ENCODE peak calls at places on chromosomes 3 and 15, in nine cellular contexts. H, Q, W, D, F, G, Y, S and K are unnamed samples.

GRCh38 chr15:43775411-43775965 is 1.3 kb downstream of the ELL3 start:
- DNase-seq in G (peak), H (peak), S (peak), Q (no peak), W (peak), F (peak), Y (no peak), D (peak), K (peak)

GRCh38 chr3:88058322-88058592 is 548 bp downstream of the CGGBP1 start:
- DNase-seq in W (no peak), S (no peak), Q (no peak), H (no peak), G (no peak), Y (no peak), D (no peak), F (no peak), K (no peak)

GRCh38 chr3:104628185-104628789 is 738.4 kb upstream of the ALCAM start:
- DNase-seq in H (peak), Y (no peak), W (no peak), Q (no peak), S (no peak), F (peak), D (peak), G (peak), K (no peak)

GRCh38 chr15:79006071-79006470 is 61.2 kb upstream of the CTSH start:
- DNase-seq in F (no peak), Q (no peak), G (no peak), H (no peak), W (no peak), Y (no peak), D (no peak), S (no peak), K (no peak)

GRCh38 chr15:90954712-90955671 is at the start of gene RCCD1:
- DNase-seq in Q (peak), D (peak), S (peak), G (peak), W (peak), F (peak), Y (peak), H (peak), K (peak)

GRCh38 chr3:78660958-78661357 is 1106.8 kb downstream of the ROBO1 start:
- DNase-seq in G (no peak), S (peak), W (no peak), D (no peak), Y (no peak), Q (no peak), F (no peak), H (no peak), K (no peak)

GRCh38 chr15:25339431-25339830 is 99.4 kb downstream of the UBE3A start:
- DNase-seq in G (no peak), H (no peak), W (no peak), Q (no peak), F (no peak), D (no peak), S (no peak), Y (no peak), K (no peak)

GRCh38 chr3:155647988-155648591 is 96.8 kb downstream of the PLCH1 start:
- DNase-seq in G (no peak), H (no peak), Q (no peak), Y (no peak), F (no peak), D (no peak), W (no peak), S (no peak), K (no peak)

GRCh38 chr3:119585867-119586570 is 6.7 kb downstream of the ADPRH start:
- DNase-seq in H (no peak), Q (no peak), Y (no peak), S (no peak), F (no peak), G (peak), W (no peak), D (no peak), K (no peak)

GRCh38 chr3:51966486-51966885 is 768 bp downstream of the PCBP4 start:
- DNase-seq in D (no peak), S (no peak), H (no peak), Y (no peak), Q (no peak), W (no peak), G (no peak), F (no peak), K (no peak)

GRCh38 chr3:51966016-51966415 is 1.2 kb downstream of the PCBP4 start:
- DNase-seq in Y (no peak), Q (no peak), F (no peak), D (no peak), S (no peak), W (no peak), H (no peak), G (no peak), K (no peak)

GRCh38 chr3:51968175-51968681 is 974 bp upstream of the PCBP4 start:
- DNase-seq in F (no peak), Y (peak), G (peak), D (no peak), H (no peak), S (peak), W (no peak), Q (no peak), K (no peak)

GRCh38 chr3:51967384-51968174 is at the start of gene PCBP4:
- DNase-seq in Q (peak), W (peak), G (peak), H (no peak), Y (peak), F (no peak), D (peak), S (peak), K (peak)

GRCh38 chr3:51966941-51967383 is 292 bp downstream of the PCBP4 start:
- DNase-seq in W (no peak), H (no peak), F (no peak), G (no peak), Y (no peak), S (no peak), D (no peak), Q (no peak), K (no peak)
- TF ChIP-seq POLR2A in W (no peak), H (no peak), F (no peak), G (no peak), Y (peak), S (no peak), D (no peak), Q (no peak), K (no peak)

GRCh38 chr15:47719730-47720129 is 2.4 kb downstream of the SEMA6D start:
- DNase-seq in Q (no peak), Y (no peak), G (no peak), H (no peak), D (peak), W (no peak), S (no peak), F (no peak), K (no peak)

GRCh38 chr15:47715856-47716445 is 1.4 kb upstream of the SEMA6D start:
- DNase-seq in H (no peak), Y (peak), S (peak), D (peak), Q (no peak), G (peak), W (no peak), F (no peak), K (no peak)

GRCh38 chr15:47717036-47717611 is at the start of gene SEMA6D:
- DNase-seq in F (peak), H (no peak), Y (peak), W (peak), Q (no peak), S (peak), G (peak), D (peak), K (no peak)

GRCh38 chr15:47720555-47720954 is 3.2 kb downstream of the SEMA6D start:
- DNase-seq in Y (no peak), D (no peak), G (peak), S (no peak), H (no peak), F (no peak), W (no peak), Q (no peak), K (no peak)

GRCh38 chr15:47718474-47719440 is 1.5 kb downstream of the SEMA6D start:
- DNase-seq in G (peak), Y (peak), F (no peak), S (peak), W (peak), Q (no peak), H (no peak), D (peak), K (no peak)
- TF ChIP-seq POLR2A in G (no peak), Y (no peak), F (no peak), S (no peak), W (no peak), Q (peak), H (no peak), D (no peak), K (no peak)

GRCh38 chr3:190862209-190863118 is at the start of gene GMNC:
- DNase-seq in D (peak), Q (peak), W (peak), H (peak), Y (peak), F (peak), S (peak), G (peak), K (peak)
- TF ChIP-seq POLR2A in D (no peak), Q (peak), W (no peak), H (peak), Y (peak), F (no peak), S (no peak), G (no peak), K (no peak)

DNA sequence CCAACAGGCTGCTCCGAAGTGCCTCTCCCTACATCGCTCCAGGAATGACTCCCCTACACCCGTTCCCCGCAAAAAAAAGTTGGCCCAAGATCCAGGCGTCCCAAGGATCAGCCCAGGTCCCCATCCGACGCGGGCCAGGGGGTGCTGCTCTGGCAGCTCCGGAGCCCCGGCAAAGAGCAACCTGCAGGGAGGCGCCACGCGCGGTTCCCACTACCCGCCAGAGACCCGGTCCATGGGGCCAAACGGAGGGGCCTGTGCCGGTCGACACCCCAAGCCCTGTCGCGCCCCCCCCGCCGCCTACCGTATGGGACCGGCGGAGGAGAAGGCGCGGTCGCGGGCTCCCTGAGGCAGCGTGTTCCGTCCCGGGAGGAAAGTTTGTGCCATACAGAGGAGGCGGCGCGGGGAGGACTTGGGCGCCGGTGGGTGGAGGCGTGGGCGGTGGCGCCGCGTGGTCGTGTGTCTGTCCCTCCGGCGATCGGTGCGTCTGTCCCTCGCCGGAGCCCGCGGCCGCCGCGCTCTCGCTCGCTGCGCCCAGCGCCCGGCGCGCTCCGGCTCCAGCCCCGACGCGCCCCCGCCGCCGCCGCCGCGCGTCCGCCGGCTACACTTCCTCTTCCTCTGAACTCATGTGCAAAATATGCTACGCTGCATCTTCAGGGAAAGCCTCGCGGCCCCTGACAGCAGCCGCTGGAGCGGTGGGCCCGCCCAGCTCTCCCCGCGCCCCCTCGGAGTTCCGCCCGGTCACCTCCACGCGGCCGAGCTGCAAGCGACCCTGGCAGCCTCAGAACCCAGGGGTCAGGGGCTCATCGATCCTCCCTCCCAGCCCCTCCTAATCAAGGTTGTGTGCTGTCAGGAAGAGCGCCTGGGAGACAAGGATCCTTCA is at the start of gene RFTN1:
- DNase-seq in Y (peak), F (no peak), D (peak), Q (peak), H (no peak), G (peak), S (peak), W (peak), K (peak)
- TF ChIP-seq POLR2A in Y (no peak), F (peak), D (peak), Q (no peak), H (no peak), G (peak), S (no peak), W (no peak), K (no peak)

GRCh38 chr3:170910542-170910941 is 2.1 kb upstream of the EIF5A2 start:
- DNase-seq in H (no peak), S (no peak), G (no peak), D (no peak), Q (no peak), F (no peak), W (no peak), Y (no peak), K (no peak)

GRCh38 chr3:170909129-170909903 is 879 bp upstream of the EIF5A2 start:
- DNase-seq in Q (no peak), Y (peak), D (peak), S (peak), F (peak), W (no peak), G (peak), H (no peak), K (no peak)

GRCh38 chr3:170911051-170911450 is 2.6 kb upstream of the EIF5A2 start:
- DNase-seq in Q (no peak), F (no peak), S (no peak), W (no peak), Y (no peak), G (no peak), H (no peak), D (no peak), K (no peak)

GRCh38 chr3:170907519-170908234 is 760 bp downstream of the EIF5A2 start:
- DNase-seq in Y (no peak), G (peak), D (peak), Q (no peak), F (no peak), S (no peak), W (no peak), H (no peak), K (peak)

DNA sequence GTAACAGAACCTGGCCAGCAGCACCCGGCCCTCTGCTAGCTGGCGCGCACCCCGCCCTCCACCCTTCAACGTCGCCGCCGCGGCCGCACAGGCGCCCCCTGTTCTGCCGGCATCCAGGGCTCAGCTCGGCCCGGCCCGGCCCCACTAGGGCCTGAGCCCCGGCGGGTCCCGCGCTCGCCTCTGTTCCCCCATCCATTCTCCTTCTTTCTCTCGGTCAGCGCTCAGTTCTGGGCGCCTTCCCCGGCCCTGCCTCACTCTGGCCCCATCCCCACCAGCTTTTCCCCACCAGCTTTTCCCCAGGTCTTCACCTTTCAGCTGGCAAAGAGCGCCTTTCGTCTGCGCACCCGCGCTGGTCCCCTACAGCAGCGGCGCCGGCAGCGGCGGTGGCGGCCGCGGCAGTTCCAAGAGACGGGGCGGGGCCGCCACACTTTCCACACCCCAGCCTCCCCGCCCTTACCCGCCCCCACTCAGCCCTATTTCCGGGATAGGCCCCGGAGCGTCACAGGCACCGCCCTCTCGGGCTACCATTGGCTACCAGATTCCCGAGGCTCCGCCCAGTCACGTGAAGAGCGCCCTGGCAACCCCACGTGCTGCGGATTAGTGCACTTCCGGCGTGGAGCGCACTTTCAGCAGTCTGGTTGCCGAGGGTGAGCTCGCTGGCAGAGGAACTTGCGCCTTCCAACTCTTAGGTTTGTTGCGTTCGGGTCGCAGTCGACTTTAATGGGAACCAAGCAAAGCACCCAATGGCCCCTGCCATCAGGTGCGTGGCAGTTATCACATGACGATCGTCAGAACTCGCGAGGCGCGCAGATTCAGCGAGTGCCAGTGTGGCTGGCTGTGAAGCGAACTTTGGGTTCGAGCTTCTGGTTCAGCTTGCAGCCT is at the start of gene EIF5A2:
- DNase-seq in F (peak), S (peak), G (peak), Y (peak), Q (peak), H (peak), D (peak), W (peak), K (peak)
- TF ChIP-seq POLR2A in F (peak), S (peak), G (peak), Y (no peak), Q (no peak), H (no peak), D (peak), W (peak), K (peak)

DNA sequence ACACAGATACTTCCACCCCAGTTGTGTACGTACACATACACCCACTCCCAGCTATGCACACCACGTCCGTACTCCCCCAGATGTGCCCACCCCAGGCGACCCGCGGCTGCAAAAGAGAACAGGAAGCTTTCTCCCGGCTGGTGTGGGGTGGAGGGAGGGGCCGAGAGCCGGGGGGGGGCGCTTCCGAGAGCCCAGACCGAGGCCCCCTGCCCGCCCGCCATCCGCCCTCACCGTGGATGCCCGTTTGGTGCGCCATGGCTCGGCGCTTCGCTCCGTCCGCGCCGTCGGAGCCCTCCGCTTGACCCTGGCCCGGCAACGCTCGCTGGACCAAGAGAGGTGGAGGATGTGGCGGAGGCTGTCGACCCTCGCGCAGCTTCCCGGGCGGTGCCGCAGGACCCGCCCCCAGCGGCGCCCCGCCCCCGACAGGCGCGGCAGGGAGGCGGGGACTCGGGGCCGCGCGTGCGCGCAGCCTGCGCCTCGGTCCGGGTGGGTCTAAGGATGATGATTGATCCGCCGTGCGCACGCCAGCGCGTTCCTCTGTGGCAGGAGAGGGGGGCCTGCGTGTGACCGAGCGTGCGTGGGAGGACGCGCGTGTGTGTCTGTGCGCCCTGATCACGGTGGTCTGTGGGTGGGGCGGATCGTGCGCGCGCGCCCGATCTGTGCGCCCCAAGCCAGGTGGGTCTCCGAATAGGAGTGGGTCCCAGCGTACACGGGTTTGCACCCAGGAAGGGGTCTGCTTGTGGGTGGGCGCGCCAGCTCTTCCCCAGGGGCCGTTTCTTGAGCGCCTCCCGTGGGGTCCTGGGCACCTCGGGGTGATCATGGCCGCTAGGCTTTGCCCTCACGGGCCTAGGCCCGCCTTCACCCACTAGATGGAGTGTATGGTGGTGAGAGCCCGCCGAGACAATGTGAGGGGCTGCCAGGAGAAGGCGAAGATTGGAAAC is at the start of gene TWF2:
- DNase-seq in H (peak), Y (peak), W (peak), F (peak), S (peak), G (peak), Q (peak), D (peak), K (peak)
- TF ChIP-seq POLR2A in H (peak), Y (no peak), W (peak), F (peak), S (peak), G (peak), Q (peak), D (peak), K (peak)

DNA sequence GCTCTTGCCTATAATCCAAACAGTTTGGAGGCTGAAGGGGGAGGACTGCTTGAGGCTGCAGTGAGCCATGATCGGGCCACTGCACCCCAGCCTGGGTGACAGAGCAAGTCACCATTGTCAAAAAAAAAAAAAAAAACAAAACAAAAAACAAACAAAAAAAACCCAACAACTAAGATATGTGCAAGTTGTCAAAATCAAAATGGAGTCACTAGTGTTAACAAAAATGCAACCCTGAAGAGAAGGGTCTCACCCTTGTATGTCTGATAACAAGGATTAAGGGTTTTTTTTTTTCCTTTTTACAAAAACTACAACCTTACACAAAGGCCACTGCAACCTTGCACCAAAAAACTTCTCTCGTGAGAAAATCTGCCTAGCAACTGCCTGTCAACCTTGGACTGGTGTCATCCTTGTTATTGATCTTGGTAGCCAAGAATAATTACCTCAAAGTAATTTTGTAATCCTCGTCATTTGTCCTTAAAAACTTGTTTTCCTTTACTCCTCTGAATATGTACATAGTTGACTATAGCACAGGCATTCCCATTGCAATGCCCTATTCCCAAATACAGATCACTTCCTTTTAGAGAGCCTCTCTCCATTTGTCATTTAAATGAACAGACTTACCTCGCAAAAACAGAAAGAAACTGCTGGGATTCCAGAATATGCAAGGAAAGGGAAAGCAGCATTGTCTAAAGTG is 24.1 kb downstream of the TFRC start:
- DNase-seq in F (no peak), S (no peak), G (no peak), W (no peak), Y (no peak), Q (no peak), D (no peak), H (no peak), K (no peak)
- TF ChIP-seq POLR2A in F (no peak), S (no peak), G (no peak), W (no peak), Y (no peak), Q (no peak), D (no peak), H (no peak), K (no peak)